ENCODE peak calls at places on chromosome 19, in seven cellular contexts. G is right atrium auricular region, H is breast epithelium, R is A549, I is astrocyte, K is IMR-90, Z is colonic mucosa. J is an unnamed sample. For H3K9me3, the result is how much of the 10 kb centered on the place peaks cover.

GRCh38 chr19:28612275-28612769 is 600.6 kb downstream of the UQCRFS1 start:
- DNase-seq in G (peak), H (no peak), R (no peak), I (no peak), K (no peak), Z (no peak), J (no peak)

GRCh38 chr19:16320987-16321386 is 3.6 kb upstream of the KLF2 start:
- DNase-seq in G (no peak), H (no peak), R (no peak), I (no peak), K (no peak), Z (no peak), J (no peak)

GRCh38 chr19:55092423-55093318 is 17.0 kb downstream of the EPS8L1 start:
- DNase-seq in G (no peak), H (no peak), R (no peak), I (no peak), K (no peak), Z (no peak), J (no peak)

GRCh38 chr19:53659292-53659691 is 27.5 kb downstream of the DPRX start:
- DNase-seq in G (no peak), H (no peak), R (no peak), I (no peak), K (no peak), Z (no peak), J (no peak)

GRCh38 chr19:15144046-15144646 is 36.9 kb downstream of the SYDE1 start:
- DNase-seq in G (no peak), H (no peak), R (no peak), I (no peak), K (no peak), Z (no peak), J (no peak)

GRCh38 chr19:384801-385169 is 24.2 kb downstream of the C2CD4C start:
- DNase-seq in G (no peak), H (peak), R (no peak), I (no peak), K (no peak), Z (no peak), J (no peak)

GRCh38 chr19:1904385-1905070 is 671 bp upstream of the ADAT3 start:
- DNase-seq in G (no peak), H (peak), R (no peak), I (no peak), K (no peak), Z (peak), J (no peak)

GRCh38 chr19:41323430-41324125 is 13.6 kb downstream of the CCDC97 start:
- DNase-seq in G (peak), H (no peak), R (peak), I (peak), K (peak), Z (peak), J (peak)

DNA sequence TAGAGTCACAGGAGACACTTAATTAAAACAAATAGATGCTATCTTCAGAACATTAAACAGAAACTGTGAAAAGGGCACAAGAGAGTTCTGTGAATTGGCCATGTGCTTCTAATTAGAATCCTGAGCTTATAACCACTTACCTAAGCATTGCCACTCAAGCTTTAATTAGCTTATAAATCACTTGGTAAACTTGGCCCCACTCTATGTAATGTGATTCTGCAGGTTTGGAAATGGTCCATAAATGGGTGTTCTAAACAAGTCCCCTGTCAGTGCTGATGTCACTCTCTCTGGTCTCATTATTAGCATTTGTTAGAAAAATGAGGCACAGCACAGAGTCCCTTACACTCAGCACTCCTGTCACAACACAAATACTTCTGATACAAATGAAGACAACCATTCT is 18.0 kb downstream of the ZNF91 start:
- DNase-seq in G (no peak), H (no peak), R (no peak), I (no peak), K (no peak), Z (no peak), J (no peak)
- H3K9me3 ChIP-seq in G (under half), H (under half), R (under half), I (under half), K (under half), Z (under half), J (under half)

GRCh38 chr19:44664976-44665375 is 6.3 kb upstream of the CEACAM19 start:
- DNase-seq in G (no peak), H (no peak), R (no peak), I (no peak), K (no peak), Z (no peak), J (no peak)

GRCh38 chr19:44672226-44672625 is 944 bp downstream of the CEACAM19 start:
- DNase-seq in G (no peak), H (no peak), R (no peak), I (no peak), K (no peak), Z (no peak), J (no peak)

GRCh38 chr19:44666852-44667251 is 4.4 kb upstream of the CEACAM19 start:
- DNase-seq in G (no peak), H (no peak), R (no peak), I (no peak), K (no peak), Z (no peak), J (no peak)

GRCh38 chr19:44671400-44671799 is at the start of gene CEACAM19:
- DNase-seq in G (no peak), H (no peak), R (no peak), I (no peak), K (no peak), Z (no peak), J (no peak)

DNA sequence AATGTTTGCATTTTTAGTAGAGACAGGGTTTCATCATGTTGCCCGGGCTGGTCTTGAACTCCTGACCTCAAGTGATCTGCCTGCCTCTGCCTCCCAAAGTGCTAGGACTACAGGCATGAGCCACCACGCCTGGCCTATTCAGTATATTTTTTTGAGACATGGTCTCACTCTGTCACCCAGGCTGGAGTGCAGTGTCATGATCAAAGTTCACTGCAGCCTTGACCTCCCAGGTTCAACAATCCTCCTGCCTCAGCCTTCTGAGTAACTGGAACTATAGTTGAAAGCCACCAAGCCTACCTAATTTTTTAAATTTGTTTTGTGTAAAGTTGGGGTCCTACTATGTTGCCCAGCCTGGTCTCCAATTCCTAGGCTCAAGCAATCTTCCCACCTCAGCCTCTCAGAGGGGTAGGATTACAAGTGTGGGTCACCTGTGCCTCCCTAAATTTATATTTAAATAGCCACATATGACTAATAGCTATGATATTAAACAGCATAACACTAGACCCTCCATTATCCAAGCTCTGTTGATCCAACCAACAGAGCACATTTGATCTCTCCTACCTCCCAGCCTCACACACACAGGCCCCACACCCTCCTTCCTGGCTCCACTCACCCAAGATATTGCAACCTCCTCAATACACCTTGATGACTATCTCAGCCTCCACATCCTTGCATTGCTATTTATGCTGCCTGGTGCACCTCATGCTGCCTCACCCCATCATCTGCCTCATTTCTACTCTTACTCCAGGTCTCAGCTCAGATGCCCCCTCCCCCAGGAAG is 2.1 kb upstream of the CEACAM19 start:
- DNase-seq in G (no peak), H (no peak), R (no peak), I (no peak), K (no peak), Z (no peak), J (no peak)
- H3K27ac ChIP-seq in G (no peak), H (no peak), R (peak), I (no peak), K (no peak), Z (no peak), J (no peak)

GRCh38 chr19:6589711-6590457 is 1.1 kb downstream of the CD70 start:
- DNase-seq in G (no peak), H (no peak), R (no peak), I (no peak), K (no peak), Z (no peak), J (no peak)
- TF ChIP-seq CTCF in G (no peak), H (no peak), R (no peak), I (no peak), K (no peak), Z (no peak), J (no peak)

DNA sequence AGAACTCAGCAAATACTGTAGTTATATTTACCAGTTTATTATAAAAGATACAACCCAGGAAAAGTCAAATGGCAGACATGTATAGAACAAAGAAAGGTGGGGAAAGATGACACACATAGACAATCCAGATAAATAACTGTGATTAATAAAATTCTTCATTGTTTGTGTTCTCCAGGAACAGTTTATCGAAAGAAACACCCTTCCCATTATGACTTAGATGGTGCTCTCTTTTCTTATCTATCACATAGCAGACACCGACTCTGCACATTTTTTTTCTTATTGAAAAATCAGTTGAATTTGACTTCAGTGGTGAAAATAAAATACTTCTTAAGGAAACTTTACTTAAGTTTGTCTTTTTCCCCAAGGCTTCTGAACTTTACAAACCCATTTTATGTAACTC is 6.2 kb downstream of the ZNF708 start:
- DNase-seq in G (no peak), H (no peak), R (no peak), I (no peak), K (no peak), Z (no peak), J (no peak)
- H3K9me3 ChIP-seq in G (under half), H (under half), R (under half), I (under half), K (under half), Z (under half), J (under half)

GRCh38 chr19:17842663-17843313 is 5.0 kb downstream of the JAK3 start:
- DNase-seq in G (no peak), H (no peak), R (no peak), I (no peak), K (no peak), Z (no peak), J (no peak)
- H3K27ac ChIP-seq in G (no peak), H (peak), R (peak), I (no peak), K (no peak), Z (no peak), J (no peak)

GRCh38 chr19:32104465-32105235 is 240.8 kb upstream of the ZNF507 start:
- DNase-seq in G (no peak), H (no peak), R (no peak), I (peak), K (no peak), Z (no peak), J (no peak)
- TF ChIP-seq CTCF in G (no peak), H (no peak), R (no peak), I (no peak), K (no peak), Z (no peak), J (no peak)

GRCh38 chr19:11612816-11613511 is 15.7 kb downstream of the ZNF627 start:
- DNase-seq in G (no peak), H (no peak), R (no peak), I (no peak), K (no peak), Z (no peak), J (no peak)

GRCh38 chr19:11611730-11612129 is 14.4 kb downstream of the ZNF627 start:
- DNase-seq in G (no peak), H (no peak), R (no peak), I (no peak), K (no peak), Z (no peak), J (no peak)

GRCh38 chr19:11617207-11618062 is 20.2 kb downstream of the ZNF627 start:
- DNase-seq in G (no peak), H (no peak), R (no peak), I (no peak), K (no peak), Z (no peak), J (no peak)
- H3K9me3 ChIP-seq in G (under half), H (under half), R (half or more), I (half or more), K (under half), Z (under half), J (half or more)

J was measured in AG04450.